ENCODE peak calls at places on chromosomes 2 and 18, in nine cellular contexts. N is mammary epithelial cell; W is ovary; Q is PC-9; O is OCI-LY7; J is BE2C; F is CD8-positive, alpha-beta T cell; T is heart left ventricle; M is left ventricle myocardium inferior. B is an unnamed sample.

GRCh38 chr18:80169607-80170006 is 60.5 kb downstream of the ADNP2 start:
- DNase-seq in O (no peak), J (no peak), W (peak), T (no peak), N (peak), Q (no peak), M (no peak), F (no peak), B (no peak)

GRCh38 chr2:3739313-3739712 is 35.9 kb downstream of the DCDC2C start:
- DNase-seq in O (no peak), T (no peak), Q (no peak), W (no peak), N (no peak), M (no peak), F (no peak), J (no peak), B (no peak)

GRCh38 chr18:74040459-74041332 is 106.9 kb downstream of the FBXO15 start:
- DNase-seq in O (peak), J (peak), W (no peak), F (peak), M (no peak), Q (peak), T (no peak), N (no peak), B (peak)

GRCh38 chr2:60819155-60819862 is 62.1 kb upstream of the REL start:
- DNase-seq in W (no peak), N (no peak), O (no peak), T (no peak), M (no peak), Q (no peak), J (no peak), F (peak), B (no peak)

GRCh38 chr2:216774620-216775019 is 79.3 kb upstream of the IGFBP5 start:
- DNase-seq in N (peak), J (no peak), T (peak), M (peak), Q (peak), W (no peak), F (no peak), O (no peak), B (no peak)

GRCh38 chr2:229611360-229611759 is 103.0 kb downstream of the DNER start:
- DNase-seq in T (no peak), M (no peak), F (no peak), Q (no peak), J (no peak), W (no peak), N (no peak), O (no peak), B (no peak)

GRCh38 chr2:18991177-18992168 is 366.9 kb downstream of the OSR1 start:
- DNase-seq in T (peak), N (peak), J (no peak), M (peak), F (no peak), W (peak), Q (peak), O (no peak), B (no peak)

GRCh38 chr2:40611196-40611595 is 159.3 kb upstream of the SLC8A1 start:
- DNase-seq in F (no peak), J (no peak), M (no peak), N (no peak), O (no peak), Q (no peak), T (no peak), W (no peak), B (no peak)

GRCh38 chr2:237941239-237941638 is 25.6 kb upstream of the UBE2F start:
- DNase-seq in J (no peak), N (no peak), O (no peak), Q (no peak), T (no peak), F (no peak), M (no peak), W (no peak), B (no peak)

GRCh38 chr2:236054125-236054524 is 114.1 kb downstream of the GBX2 start:
- DNase-seq in M (no peak), W (no peak), Q (no peak), F (no peak), J (no peak), T (no peak), N (peak), O (no peak), B (no peak)

GRCh38 chr2:120269076-120269744 is 16.6 kb downstream of the RALB start:
- DNase-seq in W (no peak), N (no peak), Q (no peak), O (peak), T (no peak), F (no peak), J (no peak), M (no peak), B (no peak)

GRCh38 chr18:41312241-41312590 is 642.8 kb upstream of the PIK3C3 start:
- DNase-seq in Q (no peak), M (no peak), W (no peak), J (no peak), O (no peak), F (no peak), N (no peak), T (no peak), B (no peak)

GRCh38 chr2:66789741-66790140 is 354.8 kb downstream of the MEIS1 start:
- DNase-seq in J (no peak), F (no peak), W (no peak), O (no peak), Q (no peak), N (peak), T (no peak), M (no peak), B (no peak)

GRCh38 chr2:158979775-158980174 is 11.3 kb downstream of the TANC1 start:
- DNase-seq in T (no peak), W (no peak), N (no peak), Q (no peak), M (no peak), O (no peak), J (no peak), F (no peak), B (no peak)

GRCh38 chr2:239193426-239193825 is 207.4 kb downstream of the HDAC4 start:
- DNase-seq in Q (no peak), N (no peak), F (no peak), M (no peak), T (no peak), O (no peak), W (peak), J (no peak), B (no peak)

GRCh38 chr18:44848931-44849330 is 168.2 kb downstream of the SETBP1 start:
- DNase-seq in T (peak), M (no peak), J (peak), O (no peak), F (no peak), N (no peak), Q (no peak), W (peak), B (no peak)

GRCh38 chr18:76803814-76804213 is 18.5 kb upstream of the ZNF236 start:
- DNase-seq in O (peak), J (peak), F (peak), W (peak), N (peak), Q (peak), T (peak), M (peak), B (peak)

GRCh38 chr2:213544940-213545339 is 260.7 kb downstream of the SPAG16 start:
- DNase-seq in T (no peak), F (no peak), N (no peak), Q (no peak), W (no peak), O (no peak), M (no peak), J (no peak), B (no peak)

GRCh38 chr2:218981390-218982311 is 3.3 kb downstream of the FEV start:
- DNase-seq in T (peak), F (no peak), N (peak), J (peak), W (peak), Q (no peak), M (no peak), O (no peak), B (peak)

GRCh38 chr2:233486778-233487552 is 79.6 kb downstream of the USP40 start:
- DNase-seq in T (peak), N (peak), F (no peak), Q (peak), M (no peak), J (no peak), W (no peak), O (no peak), B (no peak)

GRCh38 chr2:211468217-211468616 is 911.8 kb downstream of the CPS1 start:
- DNase-seq in M (no peak), O (no peak), F (no peak), N (no peak), J (peak), Q (no peak), T (no peak), W (no peak), B (no peak)

GRCh38 chr2:8799004-8799403 is 38.4 kb downstream of the KIDINS220 start:
- DNase-seq in F (no peak), T (no peak), J (no peak), M (no peak), W (no peak), O (no peak), Q (no peak), N (no peak), B (no peak)

GRCh38 chr2:25964891-25965290 is 17.4 kb downstream of the KIF3C start:
- DNase-seq in F (no peak), J (no peak), W (no peak), T (no peak), O (no peak), N (no peak), M (no peak), Q (peak), B (no peak)

GRCh38 chr2:100291152-100291970 is 30.9 kb downstream of the LONRF2 start:
- DNase-seq in N (peak), J (peak), O (no peak), F (no peak), M (no peak), Q (peak), T (peak), W (peak), B (no peak)

GRCh38 chr18:71598374-71598773 is 945.8 kb downstream of the CBLN2 start:
- DNase-seq in F (no peak), M (no peak), N (no peak), W (no peak), Q (no peak), T (no peak), J (no peak), O (no peak), B (no peak)

GRCh38 chr2:200786826-200787225 is 24.9 kb upstream of the BZW1 start:
- DNase-seq in O (no peak), T (no peak), Q (peak), N (peak), F (no peak), M (no peak), W (no peak), J (no peak), B (no peak)

GRCh38 chr2:29042581-29043075 is 31.7 kb downstream of the PCARE start:
- DNase-seq in Q (no peak), J (peak), M (no peak), T (peak), N (no peak), O (no peak), W (peak), F (no peak), B (no peak)

GRCh38 chr2:6309415-6310185 is 556.1 kb downstream of the CMPK2 start:
- DNase-seq in F (no peak), W (no peak), T (no peak), Q (no peak), J (peak), M (no peak), O (peak), N (no peak), B (peak)

GRCh38 chr18:28718696-28719095 is 541.8 kb upstream of the CDH2 start:
- DNase-seq in O (no peak), M (no peak), F (no peak), W (no peak), Q (no peak), T (no peak), J (no peak), N (no peak), B (no peak)

GRCh38 chr18:29028560-29028959 is 851.6 kb upstream of the CDH2 start:
- DNase-seq in T (no peak), N (no peak), O (no peak), J (no peak), F (no peak), W (no peak), Q (no peak), M (no peak), B (no peak)

GRCh38 chr18:8188196-8188595 is 421.0 kb upstream of the RAB12 start:
- DNase-seq in Q (no peak), J (no peak), T (no peak), O (no peak), F (no peak), M (no peak), W (no peak), N (no peak), B (no peak)

GRCh38 chr2:176181551-176181950 is 6.9 kb upstream of the HOXD1 start:
- DNase-seq in J (no peak), O (no peak), M (no peak), F (no peak), T (no peak), N (no peak), Q (no peak), W (no peak), B (no peak)

GRCh38 chr18:28398491-28398890 is 221.6 kb upstream of the CDH2 start:
- DNase-seq in O (no peak), Q (no peak), N (no peak), W (no peak), M (no peak), F (no peak), T (no peak), J (no peak), B (no peak)

GRCh38 chr2:120243211-120243610 is 9.4 kb upstream of the RALB start:
- DNase-seq in J (no peak), O (no peak), Q (peak), M (no peak), W (no peak), N (peak), F (no peak), T (no peak), B (no peak)

GRCh38 chr18:31499157-31499524 is 1.2 kb downstream of the DSG2 start:
- DNase-seq in W (no peak), N (peak), Q (no peak), M (no peak), F (no peak), J (no peak), O (no peak), T (no peak), B (no peak)

GRCh38 chr2:7653617-7654016 is 736.4 kb downstream of the RNF144A start:
- DNase-seq in Q (no peak), F (no peak), J (no peak), M (no peak), T (no peak), N (no peak), O (no peak), W (no peak), B (no peak)

GRCh38 chr2:31170071-31170698 is 31.9 kb upstream of the GALNT14 start:
- DNase-seq in W (peak), N (peak), J (peak), Q (peak), F (no peak), T (peak), M (peak), O (peak), B (peak)

GRCh38 chr2:28678175-28678855 is 73.3 kb upstream of the PPP1CB start:
- DNase-seq in Q (no peak), W (peak), T (peak), O (no peak), M (no peak), N (no peak), F (no peak), J (no peak), B (no peak)

GRCh38 chr2:136246086-136246669 is 128.2 kb upstream of the CXCR4 start:
- DNase-seq in W (no peak), J (peak), Q (peak), N (no peak), F (no peak), M (no peak), T (peak), O (peak), B (peak)

GRCh38 chr2:140759431-140760156 is 1371.2 kb downstream of the LRP1B start:
- DNase-seq in T (no peak), N (no peak), J (no peak), W (no peak), M (no peak), Q (no peak), O (no peak), F (no peak), B (no peak)

GRCh38 chr2:88081924-88082609 is 14.4 kb downstream of the SMYD1 start:
- DNase-seq in N (no peak), T (no peak), Q (no peak), M (no peak), F (no peak), O (no peak), W (no peak), J (no peak), B (no peak)
- TF ChIP-seq CTCF in N (no peak), T (no peak), Q (no peak), M (no peak), F (no peak), O (no peak), W (no peak), J (no peak), B (no peak)

GRCh38 chr2:224039080-224039769 is at the start of gene SERPINE2:
- DNase-seq in W (peak), O (no peak), M (peak), N (peak), J (peak), Q (peak), T (peak), F (no peak), B (peak)

GRCh38 chr2:224038049-224038829 is 847 bp downstream of the SERPINE2 start:
- DNase-seq in M (peak), Q (peak), J (peak), W (peak), F (no peak), N (peak), T (peak), O (peak), B (peak)

GRCh38 chr2:224039770-224040088 is 643 bp upstream of the SERPINE2 start:
- DNase-seq in M (no peak), J (no peak), T (no peak), O (no peak), N (no peak), W (no peak), F (no peak), Q (no peak), B (peak)

GRCh38 chr2:224036731-224037376 is 2.2 kb downstream of the SERPINE2 start:
- DNase-seq in N (no peak), J (no peak), Q (no peak), O (no peak), M (no peak), W (no peak), T (no peak), F (no peak), B (no peak)

DNA sequence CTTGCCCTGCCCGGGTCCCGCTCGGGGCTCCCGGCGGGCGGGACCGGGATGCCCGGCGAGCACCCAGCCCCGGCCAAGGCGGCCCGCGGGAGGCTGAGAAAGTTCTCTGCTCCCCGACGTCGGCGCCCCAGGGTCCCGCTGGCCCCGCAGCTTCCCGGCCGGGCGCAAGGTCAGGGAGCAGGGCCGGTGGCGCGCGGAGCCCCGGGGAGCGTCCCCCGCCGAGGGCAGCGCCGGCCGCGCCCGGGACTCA is 331 bp downstream of the SERPINE2 start:
- DNase-seq in W (no peak), J (no peak), N (no peak), F (no peak), T (no peak), M (no peak), Q (no peak), O (no peak), B (no peak)
- TF ChIP-seq CTCF in W (no peak), J (no peak), N (no peak), F (no peak), T (no peak), M (no peak), Q (no peak), O (no peak), B (no peak)

GRCh38 chr18:6994719-6995430 is 122.7 kb downstream of the LAMA1 start:
- DNase-seq in M (no peak), T (no peak), F (no peak), N (peak), J (no peak), Q (no peak), O (no peak), W (no peak), B (no peak)

GRCh38 chr18:6997802-6998201 is 119.8 kb downstream of the LAMA1 start:
- DNase-seq in F (no peak), T (no peak), N (no peak), Q (no peak), J (no peak), W (no peak), M (no peak), O (no peak), B (no peak)

GRCh38 chr18:7002107-7002506 is 115.5 kb downstream of the LAMA1 start:
- DNase-seq in J (no peak), O (no peak), N (no peak), F (no peak), M (no peak), Q (no peak), W (no peak), T (no peak), B (no peak)

DNA sequence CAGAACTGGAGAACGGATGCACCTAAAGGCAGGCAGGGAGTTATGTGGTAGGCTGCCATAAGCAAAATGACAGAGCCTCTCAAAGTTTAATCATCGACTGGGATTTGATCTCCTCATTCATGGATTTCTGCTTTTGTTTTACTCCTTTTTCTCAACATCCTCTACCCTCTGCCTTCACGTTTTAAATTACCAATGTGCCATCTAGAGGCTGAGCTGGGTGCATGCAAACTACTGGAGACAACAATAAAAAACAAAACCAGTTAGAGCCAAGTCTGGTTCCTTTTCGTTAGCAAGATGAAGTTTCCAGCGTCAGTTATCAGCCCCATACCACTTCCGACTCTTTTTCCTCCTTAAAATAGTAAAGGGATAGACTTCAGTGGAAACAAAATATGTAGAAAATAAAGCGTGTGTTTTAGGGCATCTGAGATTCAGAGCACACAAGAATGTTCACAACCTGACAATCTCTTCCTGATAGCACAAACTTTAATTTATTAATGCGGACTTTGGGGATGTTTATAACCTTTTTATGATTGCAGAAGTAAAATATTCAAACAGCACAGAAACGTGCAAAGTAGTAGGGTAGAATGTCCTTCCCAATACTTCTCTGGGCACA is 117.0 kb downstream of the LAMA1 start:
- DNase-seq in Q (no peak), M (no peak), F (no peak), N (peak), O (peak), T (no peak), J (no peak), W (no peak), B (no peak)
- TF ChIP-seq CTCF in Q (peak), M (peak), F (no peak), N (peak), O (peak), T (peak), J (peak), W (no peak), B (peak)

DNA sequence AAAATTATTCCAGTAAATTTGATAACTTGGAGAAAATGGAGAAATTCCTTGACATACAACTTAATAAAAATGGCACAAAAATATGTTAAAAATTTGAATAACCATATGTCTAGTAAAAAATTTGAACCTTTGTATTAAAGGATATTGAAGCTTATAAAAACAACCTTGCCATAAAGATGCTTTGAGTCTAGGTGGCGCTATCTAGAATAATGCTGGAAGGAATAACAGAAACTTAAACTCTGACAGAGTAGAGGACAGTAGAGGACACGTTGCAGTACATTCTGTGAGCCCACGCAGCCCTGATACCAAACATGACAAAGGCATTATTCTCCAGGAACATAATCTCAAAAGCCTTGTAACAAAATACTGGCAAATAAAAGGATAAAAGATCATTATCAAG is 44.7 kb upstream of the ALKAL2 start:
- DNase-seq in J (no peak), W (no peak), F (no peak), O (no peak), M (no peak), N (no peak), Q (no peak), T (no peak), B (no peak)
- TF ChIP-seq CTCF in J (peak), W (no peak), F (no peak), O (peak), M (no peak), N (peak), Q (peak), T (no peak), B (peak)

GRCh38 chr2:114025030-114025429 is 135.1 kb downstream of the ACTR3 start:
- DNase-seq in J (no peak), W (no peak), O (no peak), T (no peak), N (no peak), Q (no peak), F (no peak), M (no peak), B (no peak)
- TF ChIP-seq CTCF in J (no peak), W (no peak), O (no peak), T (no peak), N (no peak), Q (no peak), F (no peak), M (no peak), B (no peak)

GRCh38 chr2:47006374-47007220 is 91.0 kb upstream of the MCFD2 start:
- DNase-seq in M (no peak), T (no peak), F (no peak), O (no peak), N (no peak), J (no peak), Q (no peak), W (no peak), B (no peak)
- TF ChIP-seq CTCF in M (peak), T (no peak), F (no peak), O (no peak), N (no peak), J (no peak), Q (no peak), W (no peak), B (no peak)

B was measured in nephron progenitor cell.